ENCODE peak calls at places on chromosome 13, in eight cellular contexts. H, F, G, B, Z, M, U and O are unnamed samples.

GRCh38 chr13:77533875-77534788 is 1.4 kb upstream of the SCEL start:
- DNase-seq in H (no peak), F (no peak), G (no peak), B (peak), Z (no peak), M (peak), U (no peak), O (peak)

GRCh38 chr13:35764359-35765015 is 288.0 kb upstream of the MAB21L1 start:
- DNase-seq in H (no peak), F (no peak), G (no peak), B (peak), Z (no peak), M (no peak), U (peak), O (no peak)

GRCh38 chr13:112073245-112074138 is 6.5 kb downstream of the SOX1 start:
- DNase-seq in H (no peak), F (no peak), G (no peak), B (no peak), Z (peak), M (no peak), U (no peak), O (no peak)

GRCh38 chr13:26529441-26529840 is 28.0 kb upstream of the WASF3 start:
- DNase-seq in H (peak), F (no peak), G (peak), B (peak), Z (peak), M (no peak), U (peak), O (peak)

GRCh38 chr13:63625869-63626268 is 2210.2 kb upstream of the PCDH20 start:
- DNase-seq in H (no peak), F (no peak), G (no peak), B (peak), Z (no peak), M (no peak), U (no peak), O (no peak)

GRCh38 chr13:44313674-44314073 is 60.0 kb upstream of the SERP2 start:
- DNase-seq in H (no peak), F (peak), G (no peak), B (peak), Z (no peak), M (no peak), U (peak), O (no peak)

GRCh38 chr13:106331116-106331515 is 204.3 kb downstream of the EFNB2 start:
- DNase-seq in H (no peak), F (no peak), G (no peak), B (no peak), Z (no peak), M (no peak), U (no peak), O (no peak)

GRCh38 chr13:23609414-23610186 is 39.4 kb downstream of the TNFRSF19 start:
- DNase-seq in H (no peak), F (no peak), G (no peak), B (peak), Z (peak), M (no peak), U (peak), O (no peak)

GRCh38 chr13:34931572-34931971 is 10.5 kb upstream of the NBEA start:
- DNase-seq in H (no peak), F (no peak), G (no peak), B (peak), Z (no peak), M (no peak), U (peak), O (no peak)

GRCh38 chr13:62014299-62014698 is 598.6 kb upstream of the PCDH20 start:
- DNase-seq in H (no peak), F (no peak), G (no peak), B (peak), Z (no peak), M (no peak), U (no peak), O (no peak)

GRCh38 chr13:99322297-99323103 is 15.3 kb upstream of the GPR183 start:
- DNase-seq in H (no peak), F (no peak), G (peak), B (peak), Z (no peak), M (no peak), U (peak), O (peak)

GRCh38 chr13:77544365-77544764 is 8.9 kb downstream of the SCEL start:
- DNase-seq in H (peak), F (no peak), G (no peak), B (peak), Z (no peak), M (peak), U (peak), O (no peak)

GRCh38 chr13:80083097-80083429 is 257.9 kb downstream of the SPRY2 start:
- DNase-seq in H (no peak), F (no peak), G (no peak), B (no peak), Z (no peak), M (no peak), U (no peak), O (no peak)

GRCh38 chr13:73737214-73737613 is 397.0 kb downstream of the KLF12 start:
- DNase-seq in H (no peak), F (no peak), G (no peak), B (no peak), Z (no peak), M (no peak), U (no peak), O (no peak)

GRCh38 chr13:111472559-111473460 is 152.4 kb downstream of the TEX29 start:
- DNase-seq in H (no peak), F (no peak), G (no peak), B (no peak), Z (no peak), M (no peak), U (no peak), O (no peak)

GRCh38 chr13:78238911-78239310 is 320.3 kb upstream of the EDNRB start:
- DNase-seq in H (no peak), F (no peak), G (no peak), B (peak), Z (no peak), M (no peak), U (no peak), O (no peak)

GRCh38 chr13:53074119-53074518 is 45.5 kb downstream of the OLFM4 start:
- DNase-seq in H (no peak), F (no peak), G (no peak), B (no peak), Z (no peak), M (peak), U (no peak), O (no peak)

GRCh38 chr13:110297011-110297410 is 9.9 kb downstream of the COL4A1 start:
- DNase-seq in H (no peak), F (peak), G (no peak), B (no peak), Z (no peak), M (no peak), U (no peak), O (no peak)

GRCh38 chr13:51814825-51815650 is 11.1 kb upstream of the DHRS12 start:
- DNase-seq in H (peak), F (peak), G (peak), B (peak), Z (peak), M (no peak), U (peak), O (peak)

GRCh38 chr13:111384441-111385181 is 64.2 kb downstream of the TEX29 start:
- DNase-seq in H (no peak), F (peak), G (no peak), B (no peak), Z (no peak), M (no peak), U (no peak), O (peak)

GRCh38 chr13:80444240-80445015 is 103.5 kb upstream of the SPRY2 start:
- DNase-seq in H (no peak), F (no peak), G (no peak), B (no peak), Z (no peak), M (no peak), U (no peak), O (no peak)

GRCh38 chr13:113996081-113996911 is 22.4 kb upstream of the C13orf46 start:
- DNase-seq in H (no peak), F (no peak), G (no peak), B (no peak), Z (no peak), M (no peak), U (no peak), O (no peak)
- TF ChIP-seq CTCF in H (no peak), F (no peak), G (no peak), B (no peak), Z (no peak), M (no peak), U (no peak), O (no peak)

DNA sequence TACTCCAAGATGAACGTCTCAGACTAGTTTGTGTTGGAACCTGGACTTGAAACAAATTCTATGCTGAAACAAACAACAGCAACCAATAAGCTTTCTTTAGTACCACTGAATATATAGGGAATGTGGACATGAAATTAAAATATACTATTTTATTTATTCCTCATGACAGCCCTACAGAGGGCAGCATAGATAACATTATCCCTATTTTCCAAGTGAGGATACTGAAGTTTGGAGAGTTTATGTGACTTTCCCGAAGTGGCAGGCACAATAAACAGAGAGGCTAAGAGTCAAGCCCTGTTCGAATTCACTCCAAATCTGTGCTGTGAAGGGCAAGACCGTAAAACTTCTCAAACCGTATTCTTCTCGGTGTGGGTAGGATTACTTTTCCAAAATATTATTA is 509.9 kb upstream of the GPC6 start:
- DNase-seq in H (no peak), F (no peak), G (no peak), B (peak), Z (no peak), M (no peak), U (peak), O (no peak)
- TF ChIP-seq CTCF in H (no peak), F (no peak), G (no peak), B (peak), Z (no peak), M (peak), U (peak), O (no peak)

DNA sequence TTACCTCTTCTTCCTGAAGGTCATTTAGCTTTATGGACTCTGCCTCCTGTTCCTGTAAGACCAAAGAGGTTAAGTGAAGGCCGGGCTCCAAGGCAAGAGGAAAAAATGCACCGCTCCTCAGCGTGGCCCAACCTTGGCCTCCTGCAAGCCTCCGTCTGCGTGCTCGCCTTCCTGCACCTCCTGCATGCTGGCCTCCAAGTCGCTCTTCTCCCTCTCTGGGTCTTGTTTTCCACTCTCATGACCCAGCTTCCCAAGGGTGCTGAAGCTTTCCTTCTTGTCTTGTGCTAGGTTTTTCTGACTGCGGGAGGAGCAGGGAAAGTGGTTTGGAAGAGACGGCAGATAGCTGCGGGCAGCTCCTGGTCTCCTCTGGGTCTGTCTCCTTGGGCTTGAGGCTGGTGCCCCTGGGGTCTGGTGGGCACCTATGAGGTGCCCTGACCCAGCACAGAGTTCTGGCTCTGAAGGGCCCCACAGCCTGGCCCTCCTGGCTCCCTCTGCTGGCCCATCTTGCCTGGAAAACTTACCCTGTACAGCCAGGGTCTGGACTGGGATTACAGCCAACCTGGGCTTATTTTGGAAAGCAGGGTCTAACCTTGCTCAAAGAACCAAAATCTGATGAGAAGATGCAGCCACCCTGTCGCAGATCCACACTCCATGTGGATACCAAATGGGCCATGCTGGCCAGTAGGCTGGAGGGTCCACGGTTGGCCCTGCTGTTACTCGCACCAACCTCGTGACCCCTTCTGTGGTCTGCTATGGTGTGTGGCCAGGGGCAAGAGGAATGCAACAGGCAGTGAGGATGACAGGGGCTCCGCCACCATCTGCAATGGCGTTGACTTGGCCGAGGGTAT is 5.2 kb downstream of the C13orf46 start:
- DNase-seq in H (no peak), F (no peak), G (no peak), B (no peak), Z (no peak), M (no peak), U (no peak), O (no peak)
- TF ChIP-seq CTCF in H (no peak), F (no peak), G (no peak), B (no peak), Z (no peak), M (no peak), U (no peak), O (no peak)

DNA sequence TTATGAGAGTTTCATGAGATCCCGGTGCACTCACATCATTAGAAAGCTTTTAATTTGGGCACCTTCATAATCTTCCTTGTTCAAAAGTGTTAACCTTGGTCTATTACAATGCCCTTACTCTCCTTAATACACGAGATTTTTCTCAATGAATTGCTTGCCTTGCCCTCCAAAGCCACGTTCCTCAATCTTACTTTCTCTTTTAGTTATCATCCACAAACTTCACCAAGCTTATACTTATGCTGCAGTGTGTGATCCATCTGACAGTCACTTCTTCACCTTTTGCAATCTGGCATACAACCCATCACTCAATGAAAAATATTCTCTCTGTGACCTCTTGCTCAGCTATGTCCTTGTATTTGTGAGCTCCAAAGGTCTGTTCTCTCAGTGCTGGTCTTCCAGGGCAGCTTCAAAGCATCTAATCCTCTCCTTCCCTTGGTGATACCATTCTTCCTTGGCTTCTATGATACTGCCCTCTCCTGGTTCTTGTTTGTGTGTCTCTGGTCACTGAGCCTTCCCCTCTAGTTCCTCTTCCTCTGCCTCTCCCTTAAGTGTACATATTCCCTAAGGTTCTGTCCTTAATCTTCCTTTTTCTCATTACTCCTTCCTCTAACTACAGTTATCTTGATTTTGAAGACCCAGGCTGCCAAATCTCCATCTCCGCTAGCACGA is 202.2 kb upstream of the STARD13 start:
- DNase-seq in H (no peak), F (peak), G (peak), B (no peak), Z (no peak), M (no peak), U (peak), O (no peak)
- TF ChIP-seq CTCF in H (peak), F (no peak), G (peak), B (peak), Z (no peak), M (peak), U (peak), O (peak)

GRCh38 chr13:27795718-27796019 is 3.4 kb downstream of the GSX1 start:
- DNase-seq in H (no peak), F (no peak), G (no peak), B (no peak), Z (no peak), M (no peak), U (no peak), O (no peak)

GRCh38 chr13:27796544-27797227 is 4.4 kb downstream of the GSX1 start:
- DNase-seq in H (no peak), F (no peak), G (no peak), B (no peak), Z (no peak), M (no peak), U (no peak), O (no peak)

GRCh38 chr13:27794921-27795717 is 2.8 kb downstream of the GSX1 start:
- DNase-seq in H (no peak), F (no peak), G (no peak), B (no peak), Z (no peak), M (no peak), U (no peak), O (no peak)

GRCh38 chr13:27794075-27794691 is 1.9 kb downstream of the GSX1 start:
- DNase-seq in H (no peak), F (no peak), G (no peak), B (no peak), Z (peak), M (no peak), U (no peak), O (no peak)

DNA sequence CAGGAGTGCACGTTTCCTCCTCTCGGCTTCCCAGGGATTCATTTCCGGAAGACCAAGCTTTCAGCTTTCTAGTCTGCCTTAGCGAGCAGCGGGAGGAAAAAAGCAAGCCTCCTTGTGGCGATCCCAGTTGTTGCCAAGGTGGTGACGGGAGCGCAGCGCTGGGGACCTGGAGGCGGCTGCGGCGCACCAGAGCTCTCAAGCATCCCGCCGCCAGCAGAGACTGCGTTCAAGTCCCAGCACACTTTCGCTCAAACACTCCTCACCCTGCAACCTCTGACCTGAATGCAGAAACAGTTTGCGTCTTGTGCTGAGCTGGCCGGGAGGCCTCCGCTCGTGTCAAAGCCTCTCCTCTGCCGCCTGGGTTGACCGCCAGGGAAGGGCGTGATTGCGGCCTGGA is 4.9 kb downstream of the GSX1 start:
- DNase-seq in H (no peak), F (no peak), G (no peak), B (peak), Z (peak), M (no peak), U (peak), O (no peak)
- TF ChIP-seq CTCF in H (no peak), F (no peak), G (no peak), B (no peak), Z (peak), M (no peak), U (peak), O (no peak)

GRCh38 chr13:45464141-45464686 is 525 bp upstream of the COG3 start:
- DNase-seq in H (peak), F (no peak), G (no peak), B (no peak), Z (no peak), M (no peak), U (no peak), O (no peak)

GRCh38 chr13:45466359-45466758 is 1.6 kb downstream of the COG3 start:
- DNase-seq in H (no peak), F (no peak), G (no peak), B (no peak), Z (no peak), M (no peak), U (no peak), O (no peak)

GRCh38 chr13:45468676-45469075 is 3.9 kb downstream of the COG3 start:
- DNase-seq in H (peak), F (no peak), G (no peak), B (no peak), Z (no peak), M (no peak), U (no peak), O (peak)

DNA sequence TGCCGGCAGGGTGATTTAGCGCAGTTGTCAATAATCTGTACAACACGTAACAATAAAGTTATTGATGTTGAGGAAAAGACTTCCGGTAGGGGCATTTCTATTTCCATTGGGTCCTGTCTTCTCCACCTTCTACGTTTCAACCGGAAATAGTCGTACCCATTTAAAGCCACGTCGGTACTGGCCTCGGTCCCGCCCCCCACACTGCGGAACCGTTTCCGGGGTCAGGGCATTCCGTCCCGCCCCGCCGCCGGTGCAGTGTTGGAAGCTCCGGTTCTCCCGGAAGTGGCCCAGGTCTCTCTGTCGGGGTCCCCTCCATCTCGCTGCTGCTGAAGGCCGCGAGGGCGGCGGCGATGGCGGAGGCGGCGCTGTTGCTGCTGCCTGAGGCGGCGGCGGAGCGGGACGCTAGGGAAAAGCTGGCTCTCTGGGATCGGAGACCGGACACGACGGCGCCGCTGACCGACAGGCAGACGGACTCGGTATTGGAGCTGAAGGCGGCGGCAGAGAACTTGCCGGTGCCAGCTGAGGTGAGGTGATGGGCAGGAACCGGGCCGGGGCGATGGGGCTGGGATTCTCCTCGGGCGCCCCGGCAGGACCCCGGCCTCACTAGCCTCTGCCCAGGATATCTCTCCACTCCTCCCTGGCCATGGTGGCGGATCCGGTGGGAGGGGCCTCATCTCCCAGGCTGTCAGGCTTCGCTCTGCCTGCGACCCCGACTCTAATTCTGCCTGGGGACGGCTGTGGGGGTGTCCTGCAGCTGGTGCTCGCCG is at the start of gene COG3:
- DNase-seq in H (peak), F (peak), G (peak), B (peak), Z (peak), M (peak), U (peak), O (peak)
- TF ChIP-seq CTCF in H (no peak), F (no peak), G (peak), B (peak), Z (no peak), M (peak), U (peak), O (no peak)

DNA sequence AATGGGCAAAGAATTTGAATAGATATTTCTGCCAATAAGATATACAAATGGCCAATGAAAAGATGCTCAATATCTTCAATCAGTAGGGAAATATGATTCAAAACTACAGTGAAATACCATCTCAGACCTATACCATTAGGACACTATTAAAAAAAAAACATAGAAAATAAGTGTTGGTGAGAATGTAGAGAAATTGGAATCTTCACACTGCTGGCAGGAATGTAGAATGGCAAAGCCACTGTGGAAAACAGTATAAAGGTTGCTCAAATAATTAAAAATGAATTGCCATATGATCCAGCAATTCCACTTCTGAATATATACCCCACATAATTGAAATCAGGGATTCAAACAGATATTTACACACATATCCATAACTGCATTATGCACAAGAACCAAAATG is 88.1 kb upstream of the STARD13 start:
- DNase-seq in H (no peak), F (no peak), G (no peak), B (no peak), Z (no peak), M (no peak), U (no peak), O (no peak)
- TF ChIP-seq CTCF in H (no peak), F (no peak), G (no peak), B (peak), Z (no peak), M (no peak), U (peak), O (no peak)